ENCODE peak calls at places on chromosomes 7 and 10, in nine cellular contexts. One of them, this sample, is unnamed.

GRCh38 chr10:71965623-71966022 is 1.4 kb downstream of the CHST3 start:
- DNase-seq in stimulated activated CD4-positive, alpha-beta T cell treated with anti-CD3 and anti-CD28 coated beads, Interleukin-4, amount 100 ng/mL, for 48 hours: no peak
- DNase-seq in psoas muscle: no peak
- DNase-seq in activated T-cell treated with anti-CD3 and anti-CD28 coated beads for 1 hour: no peak
- DNase-seq in left kidney: no peak
- DNase-seq in OCI-LY7: no peak
- DNase-seq in T-helper 1 cell: no peak
- DNase-seq in A549: no peak
- DNase-seq in stimulated activated CD8-positive, alpha-beta memory T cell treated with anti-CD3 and anti-CD28 coated beads, Interleukin-4, amount 100 ng/mL, for 4 hours: no peak
- DNase-seq in this sample: no peak

GRCh38 chr7:142539901-142540300 is 209.4 kb upstream of the PRSS1 start:
- DNase-seq in stimulated activated CD4-positive, alpha-beta T cell treated with anti-CD3 and anti-CD28 coated beads, Interleukin-4, amount 100 ng/mL, for 48 hours: no peak
- DNase-seq in psoas muscle: no peak
- DNase-seq in activated T-cell treated with anti-CD3 and anti-CD28 coated beads for 1 hour: no peak
- DNase-seq in left kidney: no peak
- DNase-seq in OCI-LY7: no peak
- DNase-seq in T-helper 1 cell: no peak
- DNase-seq in A549: no peak
- DNase-seq in stimulated activated CD8-positive, alpha-beta memory T cell treated with anti-CD3 and anti-CD28 coated beads, Interleukin-4, amount 100 ng/mL, for 4 hours: no peak
- DNase-seq in this sample: no peak

GRCh38 chr7:32335107-32335506 is 155.1 kb downstream of the LSM5 start:
- DNase-seq in stimulated activated CD4-positive, alpha-beta T cell treated with anti-CD3 and anti-CD28 coated beads, Interleukin-4, amount 100 ng/mL, for 48 hours: no peak
- DNase-seq in psoas muscle: no peak
- DNase-seq in activated T-cell treated with anti-CD3 and anti-CD28 coated beads for 1 hour: no peak
- DNase-seq in left kidney: no peak
- DNase-seq in OCI-LY7: no peak
- DNase-seq in T-helper 1 cell: no peak
- DNase-seq in A549: no peak
- DNase-seq in stimulated activated CD8-positive, alpha-beta memory T cell treated with anti-CD3 and anti-CD28 coated beads, Interleukin-4, amount 100 ng/mL, for 4 hours: no peak
- DNase-seq in this sample: no peak

GRCh38 chr10:112307631-112308502 is 24.7 kb downstream of the TECTB start:
- DNase-seq in stimulated activated CD4-positive, alpha-beta T cell treated with anti-CD3 and anti-CD28 coated beads, Interleukin-4, amount 100 ng/mL, for 48 hours: peak; percentile 11
- DNase-seq in psoas muscle: no peak
- DNase-seq in activated T-cell treated with anti-CD3 and anti-CD28 coated beads for 1 hour: no peak
- DNase-seq in left kidney: peak; percentile 65
- DNase-seq in OCI-LY7: peak; percentile 35
- DNase-seq in T-helper 1 cell: no peak
- DNase-seq in A549: peak; percentile 53
- DNase-seq in stimulated activated CD8-positive, alpha-beta memory T cell treated with anti-CD3 and anti-CD28 coated beads, Interleukin-4, amount 100 ng/mL, for 4 hours: no peak
- DNase-seq in this sample: no peak

GRCh38 chr10:80945267-80945880 is 407.7 kb downstream of the SH2D4B start:
- DNase-seq in stimulated activated CD4-positive, alpha-beta T cell treated with anti-CD3 and anti-CD28 coated beads, Interleukin-4, amount 100 ng/mL, for 48 hours: no peak
- DNase-seq in psoas muscle: no peak
- DNase-seq in activated T-cell treated with anti-CD3 and anti-CD28 coated beads for 1 hour: no peak
- DNase-seq in left kidney: peak; percentile 61
- DNase-seq in OCI-LY7: no peak
- DNase-seq in T-helper 1 cell: no peak
- DNase-seq in A549: no peak
- DNase-seq in stimulated activated CD8-positive, alpha-beta memory T cell treated with anti-CD3 and anti-CD28 coated beads, Interleukin-4, amount 100 ng/mL, for 4 hours: no peak
- DNase-seq in this sample: no peak

GRCh38 chr7:92949748-92950147 is 113.4 kb upstream of the CDK6 start:
- DNase-seq in stimulated activated CD4-positive, alpha-beta T cell treated with anti-CD3 and anti-CD28 coated beads, Interleukin-4, amount 100 ng/mL, for 48 hours: no peak
- DNase-seq in psoas muscle: no peak
- DNase-seq in activated T-cell treated with anti-CD3 and anti-CD28 coated beads for 1 hour: no peak
- DNase-seq in left kidney: no peak
- DNase-seq in OCI-LY7: no peak
- DNase-seq in T-helper 1 cell: no peak
- DNase-seq in A549: no peak
- DNase-seq in stimulated activated CD8-positive, alpha-beta memory T cell treated with anti-CD3 and anti-CD28 coated beads, Interleukin-4, amount 100 ng/mL, for 4 hours: no peak
- DNase-seq in this sample: no peak

GRCh38 chr7:140050100-140050499 is 12.7 kb downstream of the PARP12 start:
- DNase-seq in stimulated activated CD4-positive, alpha-beta T cell treated with anti-CD3 and anti-CD28 coated beads, Interleukin-4, amount 100 ng/mL, for 48 hours: no peak
- DNase-seq in psoas muscle: no peak
- DNase-seq in activated T-cell treated with anti-CD3 and anti-CD28 coated beads for 1 hour: no peak
- DNase-seq in left kidney: no peak
- DNase-seq in OCI-LY7: no peak
- DNase-seq in T-helper 1 cell: no peak
- DNase-seq in A549: no peak
- DNase-seq in stimulated activated CD8-positive, alpha-beta memory T cell treated with anti-CD3 and anti-CD28 coated beads, Interleukin-4, amount 100 ng/mL, for 4 hours: no peak
- DNase-seq in this sample: no peak

GRCh38 chr7:138879356-138879755 is 81.4 kb upstream of the ATP6V0A4 start:
- DNase-seq in stimulated activated CD4-positive, alpha-beta T cell treated with anti-CD3 and anti-CD28 coated beads, Interleukin-4, amount 100 ng/mL, for 48 hours: no peak
- DNase-seq in psoas muscle: no peak
- DNase-seq in activated T-cell treated with anti-CD3 and anti-CD28 coated beads for 1 hour: no peak
- DNase-seq in left kidney: no peak
- DNase-seq in OCI-LY7: no peak
- DNase-seq in T-helper 1 cell: no peak
- DNase-seq in A549: no peak
- DNase-seq in stimulated activated CD8-positive, alpha-beta memory T cell treated with anti-CD3 and anti-CD28 coated beads, Interleukin-4, amount 100 ng/mL, for 4 hours: no peak
- DNase-seq in this sample: no peak

GRCh38 chr10:14468022-14468421 is 137.3 kb upstream of the FRMD4A start:
- DNase-seq in stimulated activated CD4-positive, alpha-beta T cell treated with anti-CD3 and anti-CD28 coated beads, Interleukin-4, amount 100 ng/mL, for 48 hours: no peak
- DNase-seq in psoas muscle: no peak
- DNase-seq in activated T-cell treated with anti-CD3 and anti-CD28 coated beads for 1 hour: no peak
- DNase-seq in left kidney: peak; percentile 81
- DNase-seq in OCI-LY7: no peak
- DNase-seq in T-helper 1 cell: no peak
- DNase-seq in A549: no peak
- DNase-seq in stimulated activated CD8-positive, alpha-beta memory T cell treated with anti-CD3 and anti-CD28 coated beads, Interleukin-4, amount 100 ng/mL, for 4 hours: no peak
- DNase-seq in this sample: no peak

GRCh38 chr7:3232228-3232627 is 68.8 kb upstream of the SDK1 start:
- DNase-seq in stimulated activated CD4-positive, alpha-beta T cell treated with anti-CD3 and anti-CD28 coated beads, Interleukin-4, amount 100 ng/mL, for 48 hours: no peak
- DNase-seq in psoas muscle: no peak
- DNase-seq in activated T-cell treated with anti-CD3 and anti-CD28 coated beads for 1 hour: no peak
- DNase-seq in left kidney: no peak
- DNase-seq in OCI-LY7: no peak
- DNase-seq in T-helper 1 cell: no peak
- DNase-seq in A549: no peak
- DNase-seq in stimulated activated CD8-positive, alpha-beta memory T cell treated with anti-CD3 and anti-CD28 coated beads, Interleukin-4, amount 100 ng/mL, for 4 hours: no peak
- DNase-seq in this sample: no peak

GRCh38 chr7:117827861-117828260 is 45.4 kb downstream of the CTTNBP2 start:
- DNase-seq in stimulated activated CD4-positive, alpha-beta T cell treated with anti-CD3 and anti-CD28 coated beads, Interleukin-4, amount 100 ng/mL, for 48 hours: no peak
- DNase-seq in psoas muscle: no peak
- DNase-seq in activated T-cell treated with anti-CD3 and anti-CD28 coated beads for 1 hour: no peak
- DNase-seq in left kidney: peak; percentile 44
- DNase-seq in OCI-LY7: no peak
- DNase-seq in T-helper 1 cell: no peak
- DNase-seq in A549: no peak
- DNase-seq in stimulated activated CD8-positive, alpha-beta memory T cell treated with anti-CD3 and anti-CD28 coated beads, Interleukin-4, amount 100 ng/mL, for 4 hours: no peak
- DNase-seq in this sample: no peak

GRCh38 chr7:123633553-123633952 is 22.1 kb upstream of the LMOD2 start:
- DNase-seq in stimulated activated CD4-positive, alpha-beta T cell treated with anti-CD3 and anti-CD28 coated beads, Interleukin-4, amount 100 ng/mL, for 48 hours: no peak
- DNase-seq in psoas muscle: no peak
- DNase-seq in activated T-cell treated with anti-CD3 and anti-CD28 coated beads for 1 hour: no peak
- DNase-seq in left kidney: no peak
- DNase-seq in OCI-LY7: no peak
- DNase-seq in T-helper 1 cell: no peak
- DNase-seq in A549: no peak
- DNase-seq in stimulated activated CD8-positive, alpha-beta memory T cell treated with anti-CD3 and anti-CD28 coated beads, Interleukin-4, amount 100 ng/mL, for 4 hours: no peak
- DNase-seq in this sample: no peak

GRCh38 chr10:91596821-91597396 is 36.0 kb downstream of the PPP1R3C start:
- DNase-seq in stimulated activated CD4-positive, alpha-beta T cell treated with anti-CD3 and anti-CD28 coated beads, Interleukin-4, amount 100 ng/mL, for 48 hours: no peak
- DNase-seq in psoas muscle: no peak
- DNase-seq in activated T-cell treated with anti-CD3 and anti-CD28 coated beads for 1 hour: no peak
- DNase-seq in left kidney: no peak
- DNase-seq in OCI-LY7: no peak
- DNase-seq in T-helper 1 cell: no peak
- DNase-seq in A549: no peak
- DNase-seq in stimulated activated CD8-positive, alpha-beta memory T cell treated with anti-CD3 and anti-CD28 coated beads, Interleukin-4, amount 100 ng/mL, for 4 hours: no peak
- DNase-seq in this sample: no peak

GRCh38 chr7:24755096-24755495 is 2.2 kb downstream of the GSDME start:
- DNase-seq in stimulated activated CD4-positive, alpha-beta T cell treated with anti-CD3 and anti-CD28 coated beads, Interleukin-4, amount 100 ng/mL, for 48 hours: no peak
- DNase-seq in psoas muscle: no peak
- DNase-seq in activated T-cell treated with anti-CD3 and anti-CD28 coated beads for 1 hour: no peak
- DNase-seq in left kidney: no peak
- DNase-seq in OCI-LY7: no peak
- DNase-seq in T-helper 1 cell: no peak
- DNase-seq in A549: no peak
- DNase-seq in stimulated activated CD8-positive, alpha-beta memory T cell treated with anti-CD3 and anti-CD28 coated beads, Interleukin-4, amount 100 ng/mL, for 4 hours: no peak
- DNase-seq in this sample: no peak

GRCh38 chr7:106281919-106282318 is 2.9 kb downstream of the NAMPT start:
- DNase-seq in stimulated activated CD4-positive, alpha-beta T cell treated with anti-CD3 and anti-CD28 coated beads, Interleukin-4, amount 100 ng/mL, for 48 hours: no peak
- DNase-seq in psoas muscle: no peak
- DNase-seq in activated T-cell treated with anti-CD3 and anti-CD28 coated beads for 1 hour: no peak
- DNase-seq in left kidney: no peak
- DNase-seq in OCI-LY7: no peak
- DNase-seq in T-helper 1 cell: no peak
- DNase-seq in A549: no peak
- DNase-seq in stimulated activated CD8-positive, alpha-beta memory T cell treated with anti-CD3 and anti-CD28 coated beads, Interleukin-4, amount 100 ng/mL, for 4 hours: no peak
- DNase-seq in this sample: no peak

GRCh38 chr7:116988363-116988989 is 35.2 kb downstream of the ST7 start:
- DNase-seq in stimulated activated CD4-positive, alpha-beta T cell treated with anti-CD3 and anti-CD28 coated beads, Interleukin-4, amount 100 ng/mL, for 48 hours: no peak
- DNase-seq in psoas muscle: no peak
- DNase-seq in activated T-cell treated with anti-CD3 and anti-CD28 coated beads for 1 hour: no peak
- DNase-seq in left kidney: no peak
- DNase-seq in OCI-LY7: no peak
- DNase-seq in T-helper 1 cell: no peak
- DNase-seq in A549: peak; percentile 30
- DNase-seq in stimulated activated CD8-positive, alpha-beta memory T cell treated with anti-CD3 and anti-CD28 coated beads, Interleukin-4, amount 100 ng/mL, for 4 hours: no peak
- DNase-seq in this sample: no peak

GRCh38 chr10:31749293-31749692 is 179.3 kb downstream of the ARHGAP12 start:
- DNase-seq in stimulated activated CD4-positive, alpha-beta T cell treated with anti-CD3 and anti-CD28 coated beads, Interleukin-4, amount 100 ng/mL, for 48 hours: no peak
- DNase-seq in psoas muscle: no peak
- DNase-seq in activated T-cell treated with anti-CD3 and anti-CD28 coated beads for 1 hour: no peak
- DNase-seq in left kidney: peak; percentile 55
- DNase-seq in OCI-LY7: no peak
- DNase-seq in T-helper 1 cell: no peak
- DNase-seq in A549: no peak
- DNase-seq in stimulated activated CD8-positive, alpha-beta memory T cell treated with anti-CD3 and anti-CD28 coated beads, Interleukin-4, amount 100 ng/mL, for 4 hours: no peak
- DNase-seq in this sample: no peak

GRCh38 chr7:28002638-28003037 is 178.0 kb downstream of the JAZF1 start:
- DNase-seq in stimulated activated CD4-positive, alpha-beta T cell treated with anti-CD3 and anti-CD28 coated beads, Interleukin-4, amount 100 ng/mL, for 48 hours: no peak
- DNase-seq in psoas muscle: no peak
- DNase-seq in activated T-cell treated with anti-CD3 and anti-CD28 coated beads for 1 hour: no peak
- DNase-seq in left kidney: no peak
- DNase-seq in OCI-LY7: peak; percentile 8
- DNase-seq in T-helper 1 cell: no peak
- DNase-seq in A549: no peak
- DNase-seq in stimulated activated CD8-positive, alpha-beta memory T cell treated with anti-CD3 and anti-CD28 coated beads, Interleukin-4, amount 100 ng/mL, for 4 hours: no peak
- DNase-seq in this sample: no peak

GRCh38 chr10:110408203-110408871 is 89.4 kb upstream of the DUSP5 start:
- DNase-seq in stimulated activated CD4-positive, alpha-beta T cell treated with anti-CD3 and anti-CD28 coated beads, Interleukin-4, amount 100 ng/mL, for 48 hours: no peak
- DNase-seq in psoas muscle: no peak
- DNase-seq in activated T-cell treated with anti-CD3 and anti-CD28 coated beads for 1 hour: no peak
- DNase-seq in left kidney: no peak
- DNase-seq in OCI-LY7: no peak
- DNase-seq in T-helper 1 cell: no peak
- DNase-seq in A549: no peak
- DNase-seq in stimulated activated CD8-positive, alpha-beta memory T cell treated with anti-CD3 and anti-CD28 coated beads, Interleukin-4, amount 100 ng/mL, for 4 hours: no peak
- DNase-seq in this sample: no peak

This sample was measured in left lung.